ENCODE peak calls at places on chromosomes 6 and 20, in seven cellular contexts. A, U, F, H, O, G and R are unnamed samples.
A peak's percentile ranks its signal among the peaks of the same experiment; 100 is the strongest.

GRCh38 chr6:34358389-34358906 is 34.0 kb downstream of the NUDT3 start:
- DNase-seq in A (peak; percentile 74), U (no peak), F (peak; percentile 57), H (peak; percentile 56), O (peak; percentile 60), G (peak; percentile 90), R (peak; percentile 49)

GRCh38 chr6:119541132-119541905 is 191.8 kb upstream of the MAN1A1 start:
- DNase-seq in A (peak; percentile 96), U (no peak), F (peak; percentile 100), H (peak; percentile 100), O (peak; percentile 99), G (peak; percentile 84), R (peak; percentile 97)

GRCh38 chr20:33850159-33850558 is 39.0 kb downstream of the CHMP4B start:
- DNase-seq in A (no peak), U (no peak), F (no peak), H (no peak), O (no peak), G (no peak), R (no peak)

GRCh38 chr20:59042151-59042795 is at the start of gene PRELID3B:
- DNase-seq in A (no peak), U (peak; percentile 77), F (peak; percentile 33), H (peak; percentile 34), O (peak; percentile 11), G (peak; percentile 25), R (no peak)

GRCh38 chr6:139762587-139763031 is 388.2 kb upstream of the CITED2 start:
- DNase-seq in A (no peak), U (no peak), F (no peak), H (peak; percentile 47), O (no peak), G (no peak), R (no peak)

GRCh38 chr6:153816306-153816845 is 222.7 kb upstream of the OPRM1 start:
- DNase-seq in A (no peak), U (no peak), F (no peak), H (no peak), O (no peak), G (no peak), R (no peak)

GRCh38 chr6:83867527-83868161 is 8.2 kb downstream of the CYB5R4 start:
- DNase-seq in A (peak; percentile 57), U (no peak), F (peak; percentile 94), H (peak; percentile 97), O (peak; percentile 96), G (peak; percentile 98), R (peak; percentile 94)

GRCh38 chr6:33252758-33253157 is 18.9 kb downstream of the VPS52 start:
- DNase-seq in A (peak; percentile 52), U (no peak), F (no peak), H (peak; percentile 53), O (peak; percentile 55), G (no peak), R (no peak)

GRCh38 chr6:146246028-146246427 is 217.2 kb downstream of the GRM1 start:
- DNase-seq in A (no peak), U (no peak), F (no peak), H (no peak), O (no peak), G (no peak), R (no peak)

DNA sequence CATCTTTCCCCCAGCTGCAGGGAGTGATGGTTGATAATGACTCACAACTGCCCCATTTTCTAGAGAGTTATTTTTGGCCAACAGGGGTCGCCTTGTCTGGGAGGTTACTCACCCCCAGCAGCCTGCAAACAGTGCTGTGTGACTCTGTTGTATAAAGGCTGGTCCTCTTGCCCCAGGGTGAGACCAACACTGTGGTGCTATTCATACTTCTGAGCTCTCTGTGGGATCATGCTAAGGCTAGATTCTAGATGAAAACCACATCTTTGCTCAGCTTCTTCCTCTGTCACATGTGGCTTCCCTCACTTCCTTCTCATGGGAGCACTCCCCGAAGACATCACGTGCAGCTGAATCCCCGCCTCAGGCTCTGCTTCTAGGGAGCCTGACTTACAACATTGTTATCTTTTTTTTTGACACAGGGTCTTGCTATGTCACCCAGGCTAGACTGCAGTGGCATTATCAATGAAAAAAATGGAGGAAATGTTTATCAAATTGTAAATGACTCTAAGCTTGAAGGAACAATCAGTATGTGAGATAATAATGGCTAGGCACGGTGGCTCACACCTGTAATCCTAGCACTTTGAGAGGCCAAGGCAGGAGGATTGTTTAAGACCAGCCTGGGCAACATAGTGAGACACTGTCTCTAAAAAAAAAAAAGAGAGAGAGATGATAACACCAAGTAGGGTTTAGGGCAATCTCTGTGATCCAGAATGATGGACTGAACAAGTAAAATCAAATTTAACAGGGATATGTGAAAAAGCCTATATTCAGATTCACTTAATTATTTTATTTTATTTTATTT is 55.7 kb upstream of the SLC23A2 start:
- DNase-seq in A (peak; percentile 21), U (no peak), F (peak; percentile 31), H (peak; percentile 35), O (peak; percentile 15), G (peak; percentile 43), R (peak; percentile 40)
- TF ChIP-seq CTCF in A (peak; percentile 43), U (no peak), F (peak; percentile 47), H (peak; percentile 51), O (peak; percentile 35), G (peak; percentile 60), R (peak; percentile 47)

DNA sequence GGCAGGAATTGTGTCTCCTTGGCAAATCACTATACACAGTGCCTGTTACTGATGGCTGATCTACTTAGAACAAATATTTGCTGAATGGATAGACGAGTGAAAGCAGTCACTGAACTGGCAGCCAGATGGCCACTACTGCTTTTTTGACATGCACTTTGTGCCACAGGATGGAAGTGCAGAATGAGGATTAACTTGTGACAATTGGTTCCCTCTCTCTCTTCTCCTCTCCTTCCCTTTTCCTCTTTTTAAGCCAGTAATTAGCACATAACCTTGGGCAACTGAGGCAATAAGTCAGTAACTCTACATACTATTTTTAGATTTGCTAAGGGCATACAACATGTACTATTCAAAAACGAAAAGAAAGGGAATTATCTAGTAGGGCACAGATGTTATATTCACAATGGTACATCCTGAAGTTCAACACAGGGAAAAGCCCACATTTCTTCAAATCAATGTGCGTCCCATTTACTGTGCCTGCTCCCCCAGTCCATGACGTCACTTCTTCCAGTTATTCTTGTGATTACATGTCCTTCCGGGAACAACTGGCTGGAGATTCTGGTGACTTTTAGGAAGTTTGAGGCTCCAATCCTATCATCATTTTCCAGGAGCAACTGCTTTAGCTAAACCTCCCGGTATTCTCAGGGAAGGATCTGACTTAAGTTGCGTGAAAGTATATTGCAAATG is 17.0 kb upstream of the RPS6KA2 start:
- DNase-seq in A (no peak), U (no peak), F (no peak), H (no peak), O (no peak), G (no peak), R (peak; percentile 14)
- H3K4me3 ChIP-seq in A (no peak overlapping the region), U (no peak overlapping the region), F (no peak overlapping the region), H (no peak overlapping the region), O (no peak overlapping the region), G (no peak overlapping the region), R (no peak overlapping the region)

GRCh38 chr6:165692106-165692653 is 29.1 kb upstream of the PDE10A start:
- DNase-seq in A (no peak), U (no peak), F (peak; percentile 11), H (no peak), O (no peak), G (no peak), R (peak; percentile 45)

GRCh38 chr6:165686966-165687365 is 23.9 kb upstream of the PDE10A start:
- DNase-seq in A (no peak), U (no peak), F (no peak), H (no peak), O (no peak), G (no peak), R (no peak)

GRCh38 chr6:165685302-165685701 is 22.3 kb upstream of the PDE10A start:
- DNase-seq in A (no peak), U (no peak), F (no peak), H (no peak), O (no peak), G (no peak), R (no peak)

GRCh38 chr6:165694296-165694695 is 31.3 kb upstream of the PDE10A start:
- DNase-seq in A (no peak), U (no peak), F (no peak), H (no peak), O (no peak), G (no peak), R (no peak)

GRCh38 chr6:165689699-165690098 is 26.7 kb upstream of the PDE10A start:
- DNase-seq in A (no peak), U (no peak), F (peak; percentile 28), H (no peak), O (no peak), G (peak; percentile 90), R (peak; percentile 50)
- TF ChIP-seq CTCF in A (no peak), U (no peak), F (peak; percentile 13), H (no peak), O (no peak), G (peak; percentile 48), R (peak; percentile 34)

DNA sequence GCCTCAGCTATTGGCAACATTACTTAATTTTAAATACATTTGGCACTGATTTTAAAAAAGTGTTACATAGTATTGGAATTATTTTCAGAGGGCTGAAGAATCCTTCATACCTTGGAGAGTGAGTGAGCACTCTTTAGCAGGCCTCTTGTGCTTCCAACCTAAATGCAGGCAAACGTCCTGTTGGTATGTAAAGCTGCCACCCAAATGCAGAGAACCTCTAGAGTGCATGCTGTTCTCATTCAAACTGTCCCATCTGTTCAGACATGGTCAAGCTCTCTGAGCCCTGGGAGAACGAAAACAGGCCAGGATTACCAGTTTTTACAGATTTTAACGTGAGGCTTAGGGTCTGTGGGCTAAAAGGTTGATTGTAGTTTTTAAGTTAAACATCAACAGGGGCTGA is 378.0 kb upstream of the FLRT3 start:
- DNase-seq in A (no peak), U (no peak), F (no peak), H (no peak), O (no peak), G (no peak), R (no peak)
- H3K4me3 ChIP-seq in A (no peak overlapping the region), U (no peak overlapping the region), F (no peak overlapping the region), H (no peak overlapping the region), O (no peak overlapping the region), G (no peak overlapping the region), R (no peak overlapping the region)

GRCh38 chr6:111486921-111487320 is 3.9 kb upstream of the REV3L start:
- DNase-seq in A (no peak), U (no peak), F (peak; percentile 15), H (no peak), O (peak; percentile 37), G (no peak), R (no peak)

GRCh38 chr6:111485316-111485715 is 2.3 kb upstream of the REV3L start:
- DNase-seq in A (no peak), U (no peak), F (peak; percentile 39), H (peak; percentile 52), O (peak; percentile 39), G (peak; percentile 30), R (no peak)

GRCh38 chr6:111490067-111490466 is 7.0 kb upstream of the REV3L start:
- DNase-seq in A (no peak), U (no peak), F (no peak), H (no peak), O (no peak), G (no peak), R (no peak)

GRCh38 chr6:111486475-111486874 is 3.5 kb upstream of the REV3L start:
- DNase-seq in A (no peak), U (no peak), F (no peak), H (no peak), O (no peak), G (no peak), R (no peak)

DNA sequence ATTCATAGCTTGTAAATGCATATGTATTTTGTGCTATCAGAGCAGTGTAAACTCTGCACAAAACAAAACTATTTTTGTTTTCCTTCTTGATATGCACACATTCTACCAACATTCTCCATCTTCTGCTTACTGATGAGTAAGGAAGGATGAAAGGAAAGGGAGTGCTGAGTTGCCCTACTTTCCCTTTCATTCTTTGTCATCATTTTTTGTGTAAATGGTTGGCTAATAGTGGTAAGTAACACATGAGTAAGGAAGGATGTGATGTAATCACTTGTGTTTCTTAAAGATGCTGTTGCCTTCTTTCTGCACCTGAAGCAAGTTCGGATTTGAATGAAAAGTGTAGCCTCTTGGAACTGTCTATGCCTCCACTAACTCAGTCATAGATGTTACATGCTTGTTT is 4.6 kb upstream of the REV3L start:
- DNase-seq in A (peak; percentile 71), U (no peak), F (peak; percentile 78), H (peak; percentile 83), O (peak; percentile 74), G (peak; percentile 83), R (peak; percentile 81)
- TF ChIP-seq CTCF in A (no peak), U (no peak), F (no peak), H (no peak), O (no peak), G (no peak), R (no peak)